ENCODE peak calls at places on chromosome 11, in nine cellular contexts. F, E, S, W, C, X, L, K and R are unnamed samples. For H3K4me1 and H3K27me3, the result is how much of the 10 kb centered on the place peaks cover.

GRCh38 chr11:96178014-96178745 is 164.8 kb downstream of the MAML2 start:
- DNase-seq in F (no peak), S (no peak), K (no peak), E (no peak), X (no peak), C (no peak), L (no peak), W (no peak), R (no peak)

GRCh38 chr11:78008174-78008573 is 13.7 kb upstream of the INTS4 start:
- DNase-seq in C (no peak), W (no peak), X (no peak), S (no peak), F (no peak), E (no peak), K (no peak), L (no peak), R (no peak)

GRCh38 chr11:43681543-43681942 is 1.0 kb downstream of the HSD17B12 start:
- DNase-seq in K (no peak), W (no peak), X (no peak), L (peak), E (no peak), S (no peak), F (no peak), C (no peak), R (no peak)

GRCh38 chr11:63811522-63811921 is 1.7 kb upstream of the SPINDOC start:
- DNase-seq in X (no peak), F (no peak), S (no peak), K (no peak), W (no peak), L (peak), C (no peak), E (no peak), R (no peak)

GRCh38 chr11:85974126-85974525 is 94.8 kb downstream of the PICALM start:
- DNase-seq in E (no peak), S (no peak), F (no peak), W (no peak), C (no peak), K (no peak), X (no peak), L (no peak), R (no peak)

GRCh38 chr11:109956124-109956793 is 136.9 kb upstream of the ZC3H12C start:
- DNase-seq in C (no peak), K (no peak), L (no peak), X (no peak), W (no peak), F (no peak), E (no peak), S (no peak), R (no peak)

GRCh38 chr11:60941371-60942119 is 10.4 kb downstream of the SLC15A3 start:
- DNase-seq in S (no peak), C (no peak), L (no peak), X (no peak), F (no peak), W (no peak), E (no peak), K (no peak), R (no peak)

GRCh38 chr11:131924001-131924400 is 553.6 kb downstream of the NTM start:
- DNase-seq in L (no peak), K (no peak), F (no peak), C (no peak), S (no peak), W (no peak), E (no peak), X (no peak), R (no peak)

GRCh38 chr11:102429691-102430090 is 22.9 kb downstream of the TMEM123 start:
- DNase-seq in F (no peak), K (no peak), W (no peak), X (no peak), L (no peak), E (no peak), S (no peak), C (no peak), R (no peak)

GRCh38 chr11:10688401-10688800 is 5.2 kb downstream of the IRAG1 start:
- DNase-seq in C (no peak), L (peak), S (no peak), E (no peak), F (no peak), W (no peak), X (no peak), K (no peak), R (no peak)

GRCh38 chr11:78469905-78470304 is 52.3 kb upstream of the GAB2 start:
- DNase-seq in E (no peak), C (no peak), X (no peak), W (no peak), F (no peak), L (no peak), S (no peak), K (no peak), R (no peak)

GRCh38 chr11:75784506-75784905 is 15.9 kb downstream of the DGAT2 start:
- DNase-seq in F (no peak), L (no peak), C (no peak), W (no peak), E (no peak), K (no peak), S (no peak), X (no peak), R (no peak)

GRCh38 chr11:57325735-57326048 is 940 bp upstream of the TNKS1BP1 start:
- DNase-seq in W (peak), E (no peak), C (no peak), K (peak), F (no peak), L (no peak), S (no peak), X (peak), R (no peak)

GRCh38 chr11:75375626-75376025 is 23.7 kb upstream of the RPS3 start:
- DNase-seq in L (no peak), C (no peak), W (no peak), K (no peak), X (no peak), F (no peak), E (no peak), S (no peak), R (no peak)

GRCh38 chr11:86623041-86623621 is 49.3 kb downstream of the ME3 start:
- DNase-seq in C (no peak), L (no peak), E (no peak), K (no peak), F (no peak), S (no peak), W (no peak), X (no peak), R (no peak)

GRCh38 chr11:14894657-14895598 is 2.9 kb upstream of the CYP2R1 start:
- DNase-seq in W (peak), X (peak), S (no peak), C (no peak), F (no peak), E (peak), L (peak), K (peak), R (no peak)

GRCh38 chr11:80860632-80861031 is 1419.8 kb upstream of the TENM4 start:
- DNase-seq in W (no peak), C (no peak), F (no peak), S (no peak), L (no peak), X (no peak), E (no peak), K (no peak), R (no peak)

GRCh38 chr11:97973352-97973857 is 1047.3 kb upstream of the CNTN5 start:
- DNase-seq in C (no peak), K (no peak), E (no peak), W (no peak), F (no peak), L (no peak), X (no peak), S (no peak), R (no peak)

GRCh38 chr11:132987936-132988335 is 544.4 kb downstream of the OPCML start:
- DNase-seq in C (no peak), W (no peak), X (no peak), F (no peak), L (no peak), S (no peak), E (no peak), K (no peak), R (no peak)

GRCh38 chr11:63672156-63672463 is 934 bp upstream of the ATL3 start:
- DNase-seq in F (no peak), S (no peak), L (no peak), K (no peak), C (no peak), E (no peak), X (no peak), W (no peak), R (no peak)

GRCh38 chr11:102974552-102975280 is 19.2 kb upstream of the MMP13 start:
- DNase-seq in L (no peak), S (no peak), E (no peak), F (no peak), K (no peak), X (no peak), W (no peak), C (no peak), R (no peak)

GRCh38 chr11:46130286-46130937 is 9.2 kb upstream of the PHF21A start:
- DNase-seq in K (no peak), L (no peak), E (no peak), W (no peak), S (no peak), F (no peak), C (no peak), X (no peak), R (no peak)

GRCh38 chr11:114236829-114237228 is 59.4 kb upstream of the NNMT start:
- DNase-seq in F (no peak), L (no peak), W (no peak), X (no peak), K (no peak), C (no peak), S (no peak), E (no peak), R (no peak)

GRCh38 chr11:57055780-57056179 is 67.1 kb downstream of the OR5AK2 start:
- DNase-seq in K (no peak), L (no peak), C (no peak), S (no peak), E (no peak), F (no peak), X (no peak), W (no peak), R (no peak)

GRCh38 chr11:70002433-70002832 is 75.7 kb upstream of the ANO1 start:
- DNase-seq in E (no peak), C (no peak), S (no peak), L (no peak), K (no peak), F (no peak), X (no peak), W (no peak), R (no peak)

GRCh38 chr11:44955019-44955738 is 4.5 kb upstream of the TP53I11 start:
- DNase-seq in E (peak), K (peak), X (peak), F (no peak), W (peak), C (no peak), S (no peak), L (peak), R (no peak)

GRCh38 chr11:44958165-44958564 is 7.5 kb upstream of the TP53I11 start:
- DNase-seq in E (no peak), F (no peak), W (peak), L (no peak), X (no peak), S (no peak), C (no peak), K (no peak), R (no peak)

GRCh38 chr11:44959064-44959463 is 8.4 kb upstream of the TP53I11 start:
- DNase-seq in E (no peak), W (no peak), S (no peak), C (no peak), X (no peak), F (no peak), K (no peak), L (no peak), R (no peak)

GRCh38 chr11:44954051-44954906 is 3.6 kb upstream of the TP53I11 start:
- DNase-seq in S (no peak), C (no peak), W (no peak), E (no peak), X (no peak), K (no peak), F (no peak), L (peak), R (no peak)

DNA sequence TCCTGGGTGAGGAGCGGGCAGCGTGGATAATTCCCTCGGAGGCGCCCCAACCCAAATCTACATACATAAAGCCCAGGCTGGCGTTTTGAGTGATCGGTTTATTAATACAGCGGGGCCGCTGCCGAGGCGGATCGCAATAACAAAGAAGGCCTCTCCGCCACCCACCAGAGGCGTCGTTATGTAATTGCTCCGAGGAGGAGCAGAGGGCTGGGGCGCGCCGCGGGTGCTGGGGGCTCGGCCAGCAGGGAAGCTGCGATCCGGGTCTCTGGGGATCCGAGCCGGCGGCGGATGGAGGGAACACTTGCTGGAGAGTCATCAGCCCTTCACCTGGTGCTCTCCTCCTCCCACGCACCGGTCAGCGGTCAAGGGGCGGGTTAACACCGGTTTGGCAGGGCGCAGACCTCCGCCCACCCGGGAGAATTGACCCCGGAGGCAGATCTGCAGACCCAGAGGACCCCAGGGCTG is 6.4 kb upstream of the TP53I11 start:
- DNase-seq in S (no peak), W (no peak), C (no peak), X (peak), F (no peak), L (no peak), E (no peak), K (no peak), R (no peak)
- H3K4me1 ChIP-seq in S (under half), W (under half), C (under half), X (under half), F (under half), L (under half), E (under half), K (under half), R (under half)

GRCh38 chr11:118313242-118313641 is 8.7 kb downstream of the CD3E start:
- DNase-seq in W (no peak), E (no peak), X (no peak), L (no peak), K (no peak), S (no peak), C (no peak), F (no peak), R (no peak)
- H3K4me3 ChIP-seq in W (no peak), E (no peak), X (no peak), L (no peak), K (no peak), S (no peak), C (no peak), F (no peak), R (no peak)

GRCh38 chr11:18264677-18265542 is 1.2 kb upstream of the SAA1 start:
- DNase-seq in X (no peak), W (no peak), F (no peak), K (no peak), S (no peak), E (no peak), C (no peak), L (no peak), R (no peak)

GRCh38 chr11:18265949-18266348 is at the start of gene SAA1:
- DNase-seq in C (no peak), L (no peak), W (no peak), S (no peak), K (no peak), F (no peak), X (no peak), E (no peak), R (no peak)

GRCh38 chr11:18271206-18271605 is 5.1 kb downstream of the SAA1 start:
- DNase-seq in X (no peak), K (no peak), F (no peak), S (no peak), C (no peak), E (no peak), W (no peak), L (no peak), R (no peak)

DNA sequence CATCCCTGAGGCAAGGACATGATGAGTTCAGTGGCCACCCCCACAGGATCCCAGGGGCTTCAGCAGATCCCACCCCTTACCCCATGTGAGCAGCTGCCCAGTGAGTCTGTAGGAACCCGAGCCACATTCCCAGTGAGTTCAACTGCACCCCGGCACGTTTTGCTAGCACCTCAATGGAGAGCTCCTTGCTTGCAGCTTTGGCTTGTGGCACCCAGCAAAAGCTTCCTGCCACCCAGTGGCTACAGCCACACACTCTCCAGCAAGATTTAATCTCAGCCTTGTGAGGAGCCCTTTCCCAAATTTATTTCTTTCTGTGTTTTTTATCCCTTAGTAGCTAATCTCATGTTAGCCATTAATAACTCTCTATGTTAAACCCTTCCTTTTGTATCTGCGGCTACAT is 4.0 kb downstream of the SAA1 start:
- DNase-seq in C (no peak), L (no peak), E (no peak), F (no peak), X (no peak), W (no peak), K (no peak), S (no peak), R (no peak)
- H3K27me3 ChIP-seq in C (under half), L (under half), E (under half), F (under half), X (under half), W (under half), K (under half), S (under half), R (under half)

GRCh38 chr11:45100338-45100737 is 46.1 kb upstream of the PRDM11 start:
- DNase-seq in E (peak), X (no peak), F (no peak), L (peak), C (no peak), K (no peak), S (no peak), W (no peak), R (no peak)

GRCh38 chr11:45104006-45104789 is 42.2 kb upstream of the PRDM11 start:
- DNase-seq in F (no peak), E (no peak), X (no peak), L (no peak), C (no peak), K (no peak), S (no peak), W (no peak), R (no peak)

GRCh38 chr11:45104790-45105084 is 41.7 kb upstream of the PRDM11 start:
- DNase-seq in W (no peak), C (no peak), K (no peak), F (no peak), L (no peak), S (no peak), X (no peak), E (no peak), R (no peak)

GRCh38 chr11:45102810-45103621 is 43.4 kb upstream of the PRDM11 start:
- DNase-seq in S (peak), L (peak), X (no peak), C (peak), K (no peak), E (peak), W (peak), F (peak), R (peak)

GRCh38 chr11:45102361-45102809 is 44.1 kb upstream of the PRDM11 start:
- DNase-seq in X (no peak), W (no peak), S (no peak), C (no peak), L (no peak), F (no peak), E (peak), K (no peak), R (no peak)
- H3K4me1 ChIP-seq in X (under half), W (under half), S (under half), C (under half), L (under half), F (under half), E (under half), K (under half), R (under half)

GRCh38 chr11:117180661-117181585 is 2.4 kb downstream of the SIDT2 start:
- DNase-seq in K (peak), F (peak), W (peak), E (peak), X (peak), C (peak), S (peak), L (peak), R (peak)

GRCh38 chr11:117181586-117182550 is 3.3 kb downstream of the SIDT2 start:
- DNase-seq in E (no peak), K (no peak), X (no peak), L (no peak), S (no peak), F (no peak), W (no peak), C (no peak), R (no peak)

GRCh38 chr11:117178210-117179034 is at the start of gene SIDT2:
- DNase-seq in K (peak), F (peak), L (peak), C (peak), S (peak), W (peak), X (peak), E (peak), R (peak)

GRCh38 chr11:117179048-117179999 is 781 bp downstream of the SIDT2 start:
- DNase-seq in L (peak), K (peak), F (peak), S (peak), E (no peak), W (peak), X (peak), C (no peak), R (peak)

GRCh38 chr11:117180020-117180419 is 1.5 kb downstream of the SIDT2 start:
- DNase-seq in W (no peak), C (no peak), E (no peak), S (no peak), K (no peak), F (no peak), X (no peak), L (peak), R (no peak)
- H3K4me3 ChIP-seq in W (peak), C (no peak), E (peak), S (peak), K (peak), F (peak), X (peak), L (no peak), R (peak)

GRCh38 chr11:30585892-30586250 is 282 bp downstream of the MPPED2 start:
- DNase-seq in C (no peak), L (no peak), K (peak), E (no peak), S (no peak), F (no peak), W (peak), X (peak), R (no peak)
- H3K27me3 ChIP-seq in C (under half), L (under half), K (half or more), E (under half), S (under half), F (under half), W (half or more), X (under half), R (under half)

GRCh38 chr11:105168457-105168856 is 28.9 kb upstream of the CARD18 start:
- DNase-seq in E (no peak), C (no peak), S (no peak), X (no peak), W (no peak), K (no peak), F (no peak), L (no peak), R (no peak)
- H3K4me1 ChIP-seq in E (under half), C (under half), S (under half), X (under half), W (under half), K (under half), F (under half), L (under half), R (under half)

GRCh38 chr11:72243567-72244316 is at the start of gene PHOX2A:
- DNase-seq in E (no peak), C (no peak), S (no peak), W (no peak), F (no peak), L (no peak), X (no peak), K (peak), R (no peak)
- H3K4me3 ChIP-seq in E (no peak), C (peak), S (no peak), W (no peak), F (no peak), L (peak), X (peak), K (peak), R (no peak)